ENCODE peak calls at places on chromosomes 11 and 22, in seven cellular contexts. F is BJ, W is memory B cell, A is nucleus accumbens, S is heart left ventricle, T is C1 segment of cervical spinal cord, J is chondrocyte. C is an unnamed sample.

GRCh38 chr22:17436981-17437410 is 67.7 kb downstream of the CECR2 start:
- DNase-seq in F (no peak), W (no peak), A (peak; percentile 81), S (no peak), T (peak; percentile 73), J (no peak), C (no peak)

GRCh38 chr11:130772266-130773227 is 143.7 kb downstream of the SNX19 start:
- DNase-seq in F (peak; percentile 83), W (no peak), A (no peak), S (no peak), T (no peak), J (no peak), C (no peak)

GRCh38 chr11:28767574-28767973 is 659.4 kb downstream of the METTL15 start:
- DNase-seq in F (peak; percentile 19), W (no peak), A (no peak), S (no peak), T (no peak), J (no peak), C (no peak)

GRCh38 chr11:78929092-78929905 is 354.6 kb upstream of the NARS2 start:
- DNase-seq in F (no peak), W (no peak), A (no peak), S (no peak), T (no peak), J (no peak), C (no peak)

GRCh38 chr11:5476184-5476819 is 12.2 kb upstream of the OR52D1 start:
- DNase-seq in F (no peak), W (peak; percentile 15), A (peak; percentile 2), S (no peak), T (no peak), J (no peak), C (peak; percentile 11)

GRCh38 chr22:24244144-24244787 is 616 bp downstream of the GGT5 start:
- DNase-seq in F (no peak), W (no peak), A (no peak), S (peak; percentile 65), T (no peak), J (peak; percentile 87), C (no peak)

GRCh38 chr11:2099523-2100316 is 39.5 kb downstream of the IGF2 start:
- DNase-seq in F (no peak), W (no peak), A (no peak), S (peak; percentile 61), T (no peak), J (peak; percentile 94), C (no peak)

GRCh38 chr22:24011735-24012068 is 598 bp downstream of the CABIN1 start:
- DNase-seq in F (no peak), W (no peak), A (no peak), S (no peak), T (peak; percentile 56), J (no peak), C (no peak)

GRCh38 chr11:105202844-105203548 is 63.4 kb upstream of the CARD18 start:
- DNase-seq in F (no peak), W (no peak), A (no peak), S (no peak), T (no peak), J (no peak), C (no peak)

GRCh38 chr22:30178180-30179126 is 68.1 kb downstream of the LIF start:
- DNase-seq in F (no peak), W (no peak), A (no peak), S (no peak), T (no peak), J (no peak), C (no peak)

GRCh38 chr11:19664896-19665548 is 47.6 kb upstream of the NAV2 start:
- DNase-seq in F (no peak), W (no peak), A (peak; percentile 45), S (no peak), T (no peak), J (no peak), C (no peak)

GRCh38 chr22:26624788-26625187 is 3.0 kb downstream of the CRYBA4 start:
- DNase-seq in F (no peak), W (no peak), A (no peak), S (no peak), T (no peak), J (no peak), C (no peak)

GRCh38 chr22:26597026-26597425 is 7.1 kb upstream of the TPST2 start:
- DNase-seq in F (no peak), W (no peak), A (no peak), S (no peak), T (no peak), J (peak; percentile 29), C (no peak)

GRCh38 chr11:72189448-72190250 is 2.3 kb upstream of the FOLR1 start:
- DNase-seq in F (no peak), W (no peak), A (peak; percentile 12), S (no peak), T (peak; percentile 4), J (no peak), C (no peak)

GRCh38 chr22:26585104-26585790 is 4.7 kb downstream of the TPST2 start:
- DNase-seq in F (peak; percentile 37), W (no peak), A (no peak), S (peak; percentile 85), T (no peak), J (peak; percentile 93), C (no peak)

GRCh38 chr11:64581057-64581523 is 9.9 kb upstream of the SLC22A12 start:
- DNase-seq in F (no peak), W (no peak), A (no peak), S (peak; percentile 41), T (no peak), J (peak; percentile 61), C (no peak)

GRCh38 chr22:23670378-23671295 is 20.2 kb upstream of the RGL4 start:
- DNase-seq in F (no peak), W (no peak), A (no peak), S (no peak), T (no peak), J (peak; percentile 81), C (no peak)

GRCh38 chr22:40519284-40519947 is 117.1 kb downstream of the MRTFA start:
- DNase-seq in F (no peak), W (no peak), A (no peak), S (no peak), T (no peak), J (no peak), C (no peak)

GRCh38 chr11:86671386-86672006 is 920 bp downstream of the ME3 start:
- DNase-seq in F (no peak), W (no peak), A (peak; percentile 66), S (peak; percentile 88), T (peak; percentile 54), J (no peak), C (no peak)

GRCh38 chr11:133892584-133893380 is 47.5 kb upstream of the SPATA19 start:
- DNase-seq in F (no peak), W (no peak), A (no peak), S (no peak), T (no peak), J (no peak), C (no peak)

GRCh38 chr11:103085758-103086365 is 6.1 kb downstream of the DCUN1D5 start:
- DNase-seq in F (no peak), W (no peak), A (no peak), S (no peak), T (no peak), J (no peak), C (no peak)

GRCh38 chr11:46210133-46210636 is 67.3 kb upstream of the CREB3L1 start:
- DNase-seq in F (no peak), W (no peak), A (no peak), S (no peak), T (no peak), J (no peak), C (no peak)

GRCh38 chr11:45320366-45320765 is 34.2 kb upstream of the SYT13 start:
- DNase-seq in F (no peak), W (no peak), A (no peak), S (no peak), T (no peak), J (no peak), C (no peak)

GRCh38 chr11:27718346-27718852 is 18.1 kb upstream of the BDNF start:
- DNase-seq in F (peak; percentile 75), W (no peak), A (no peak), S (no peak), T (no peak), J (no peak), C (no peak)

GRCh38 chr22:21816787-21817496 is 50.5 kb downstream of the MAPK1 start:
- DNase-seq in F (peak; percentile 90), W (peak; percentile 30), A (no peak), S (no peak), T (no peak), J (no peak), C (no peak)

GRCh38 chr22:20026204-20026908 is 5.4 kb downstream of the TANGO2 start:
- DNase-seq in F (no peak), W (no peak), A (peak; percentile 18), S (peak; percentile 29), T (no peak), J (peak; percentile 42), C (no peak)

GRCh38 chr22:19943665-19944026 is 2.0 kb upstream of the TXNRD2 start:
- DNase-seq in F (no peak), W (no peak), A (no peak), S (no peak), T (no peak), J (peak; percentile 24), C (no peak)

GRCh38 chr11:68040121-68040956 is 1.5 kb downstream of the TCIRG1 start:
- DNase-seq in F (no peak), W (peak; percentile 69), A (no peak), S (peak; percentile 83), T (no peak), J (peak; percentile 88), C (peak; percentile 25)

GRCh38 chr11:68354181-68354872 is 41.9 kb downstream of the LRP5 start:
- DNase-seq in F (peak; percentile 94), W (no peak), A (peak; percentile 11), S (peak; percentile 89), T (no peak), J (no peak), C (no peak)

GRCh38 chr11:18243783-18244362 is 4.6 kb downstream of the SAA2 start:
- DNase-seq in F (peak; percentile 16), W (peak; percentile 62), A (no peak), S (no peak), T (no peak), J (no peak), C (peak; percentile 34)

GRCh38 chr11:61963282-61964057 is 4.0 kb downstream of the FTH1 start:
- DNase-seq in F (no peak), W (peak; percentile 52), A (no peak), S (no peak), T (peak; percentile 33), J (no peak), C (no peak)

GRCh38 chr11:64094463-64095223 is 58.9 kb downstream of the FLRT1 start:
- DNase-seq in F (no peak), W (no peak), A (no peak), S (no peak), T (no peak), J (no peak), C (no peak)

C was measured in T-helper 9 cell.